ENCODE peak calls at places on chromosomes 3 and 15, in eight cellular contexts. F is NT2/D1, Z is A172, W is HFF-Myc, B is NCI-H82, V is KBM-7, E is GDM1, X is NCI-H2081. P is an unnamed sample.

GRCh38 chr15:39195988-39196486 is 384.8 kb upstream of the THBS1 start:
- DNase-seq in F (no peak), Z (peak), W (peak), B (no peak), V (no peak), E (no peak), X (no peak), P (no peak)

GRCh38 chr15:76340198-76340801 is 3.7 kb downstream of the ISL2 start:
- DNase-seq in F (no peak), Z (no peak), W (no peak), B (peak), V (no peak), E (peak), X (no peak), P (peak)

GRCh38 chr3:148648685-148649352 is 48.9 kb upstream of the AGTR1 start:
- DNase-seq in F (no peak), Z (peak), W (no peak), B (no peak), V (no peak), E (no peak), X (no peak), P (no peak)

GRCh38 chr3:71316378-71316777 is 267.1 kb downstream of the FOXP1 start:
- DNase-seq in F (no peak), Z (no peak), W (no peak), B (no peak), V (no peak), E (no peak), X (no peak), P (no peak)

GRCh38 chr3:157176108-157176507 is 16.2 kb upstream of the CCNL1 start:
- DNase-seq in F (no peak), Z (peak), W (no peak), B (peak), V (no peak), E (no peak), X (no peak), P (no peak)

GRCh38 chr3:183536238-183536880 is 19.1 kb downstream of the KLHL6 start:
- DNase-seq in F (no peak), Z (no peak), W (no peak), B (no peak), V (no peak), E (no peak), X (no peak), P (peak)

GRCh38 chr3:36866358-36866757 is 78.5 kb downstream of the TRANK1 start:
- DNase-seq in F (no peak), Z (no peak), W (no peak), B (no peak), V (no peak), E (no peak), X (no peak), P (no peak)

GRCh38 chr3:2024037-2024436 is 74.6 kb upstream of the CNTN4 start:
- DNase-seq in F (no peak), Z (no peak), W (no peak), B (peak), V (no peak), E (no peak), X (no peak), P (no peak)

GRCh38 chr3:38634133-38634532 is 15.4 kb downstream of the SCN5A start:
- DNase-seq in F (no peak), Z (peak), W (peak), B (no peak), V (peak), E (no peak), X (no peak), P (no peak)

GRCh38 chr3:54599741-54600140 is 328.1 kb downstream of the LRTM1 start:
- DNase-seq in F (no peak), Z (no peak), W (no peak), B (no peak), V (no peak), E (no peak), X (no peak), P (no peak)

GRCh38 chr15:62455441-62455921 is 290.4 kb upstream of the C2CD4B start:
- DNase-seq in F (no peak), Z (peak), W (no peak), B (no peak), V (no peak), E (no peak), X (no peak), P (no peak)

GRCh38 chr15:20356444-20357138 is 185.0 kb downstream of the GOLGA6L6 start:
- DNase-seq in F (peak), Z (peak), W (no peak), B (no peak), V (peak), E (no peak), X (no peak), P (peak)

P was measured in germinal center.